ENCODE peak calls at places on chromosomes 1 and 21, in four cellular contexts. One of them, this sample, is unnamed.

GRCh38 chr1:182120411-182121258 is 59.1 kb upstream of the ZNF648 start:
- DNase-seq in GM10248: no peak
- DNase-seq in astrocyte: peak
- DNase-seq in NCI-H748 treated with DMSO at 0.1 percent for 48 hours: no peak
- DNase-seq in this sample: peak

GRCh38 chr1:207804746-207805468 is 53.1 kb downstream of the CD46 start:
- DNase-seq in GM10248: no peak
- DNase-seq in astrocyte: no peak
- DNase-seq in NCI-H748 treated with DMSO at 0.1 percent for 48 hours: no peak
- DNase-seq in this sample: no peak

GRCh38 chr1:37267111-37267835 is 207.1 kb upstream of the ZC3H12A start:
- DNase-seq in GM10248: no peak
- DNase-seq in astrocyte: no peak
- DNase-seq in NCI-H748 treated with DMSO at 0.1 percent for 48 hours: no peak
- DNase-seq in this sample: no peak

GRCh38 chr1:43622901-43623780 is 26.8 kb upstream of the KDM4A start:
- DNase-seq in GM10248: no peak
- DNase-seq in astrocyte: no peak
- DNase-seq in NCI-H748 treated with DMSO at 0.1 percent for 48 hours: no peak
- DNase-seq in this sample: no peak

GRCh38 chr1:22712502-22713271 is 2.0 kb downstream of the EPHB2 start:
- DNase-seq in GM10248: peak
- DNase-seq in astrocyte: peak
- DNase-seq in NCI-H748 treated with DMSO at 0.1 percent for 48 hours: no peak
- DNase-seq in this sample: no peak

GRCh38 chr1:201396859-201397464 is 2.2 kb downstream of the LAD1 start:
- DNase-seq in GM10248: no peak
- DNase-seq in astrocyte: no peak
- DNase-seq in NCI-H748 treated with DMSO at 0.1 percent for 48 hours: no peak
- DNase-seq in this sample: peak

GRCh38 chr21:45537111-45537745 is 5.0 kb downstream of the SLC19A1 start:
- DNase-seq in GM10248: no peak
- DNase-seq in astrocyte: no peak
- DNase-seq in NCI-H748 treated with DMSO at 0.1 percent for 48 hours: no peak
- DNase-seq in this sample: no peak

GRCh38 chr1:222002503-222002902 is 260.6 kb upstream of the DUSP10 start:
- DNase-seq in GM10248: no peak
- DNase-seq in astrocyte: no peak
- DNase-seq in NCI-H748 treated with DMSO at 0.1 percent for 48 hours: no peak
- DNase-seq in this sample: no peak

GRCh38 chr1:171438441-171438840 is 46.9 kb upstream of the PRRC2C start:
- DNase-seq in GM10248: no peak
- DNase-seq in astrocyte: peak
- DNase-seq in NCI-H748 treated with DMSO at 0.1 percent for 48 hours: no peak
- DNase-seq in this sample: no peak

GRCh38 chr1:195608883-195609282 is 999.4 kb downstream of the KCNT2 start:
- DNase-seq in GM10248: no peak
- DNase-seq in astrocyte: no peak
- DNase-seq in NCI-H748 treated with DMSO at 0.1 percent for 48 hours: no peak
- DNase-seq in this sample: no peak

This sample was measured in left kidney.